ENCODE peak calls at places on chromosomes 4 and X, in ten cellular contexts. G is kidney tubule cell; F is glutamatergic neuron; D is activated T-helper 1 cell treated with Interleukin-2 at 50 U/mL for 16 hours; Y is astrocyte of the cerebellum; A is activated CD4-positive, alpha-beta T cell treated with anti-CD3 and anti-CD28 coated beads for 36 hours; U is WTC11; R is midbrain; E is posterior cingulate gyrus; S is NCI-H2029. B is an unnamed sample.

GRCh38 chrX:46758163-46758955 is 559 bp downstream of the SLC9A7 start:
- DNase-seq in S (no peak), R (no peak), E (peak; percentile 8), Y (no peak), U (no peak), A (peak; percentile 52), D (no peak), G (no peak), F (no peak), B (no peak)

GRCh38 chr4:4994312-4995097 is 24.8 kb downstream of the CYTL1 start:
- DNase-seq in Y (no peak), A (no peak), F (no peak), U (no peak), S (no peak), R (no peak), D (no peak), E (no peak), G (no peak), B (no peak)

GRCh38 chr4:97656034-97656720 is 487.1 kb downstream of the STPG2 start:
- DNase-seq in Y (peak; percentile 28), A (no peak), G (peak; percentile 86), F (no peak), U (no peak), D (no peak), S (no peak), E (no peak), R (no peak), B (no peak)

GRCh38 chrX:56803849-56804681 is 75.0 kb downstream of the NBDY start:
- DNase-seq in R (peak; percentile 32), A (no peak), S (no peak), U (no peak), E (no peak), D (no peak), G (peak; percentile 32), Y (no peak), F (no peak), B (no peak)

GRCh38 chr4:41258783-41259182 is 2.1 kb downstream of the UCHL1 start:
- DNase-seq in E (peak; percentile 62), Y (peak; percentile 40), D (no peak), G (peak; percentile 74), U (peak; percentile 23), A (peak; percentile 10), S (peak; percentile 28), R (peak; percentile 82), F (peak; percentile 29), B (no peak)

GRCh38 chr4:6753103-6753560 is 29.4 kb upstream of the KIAA0232 start:
- DNase-seq in S (no peak), D (no peak), Y (no peak), E (no peak), G (no peak), R (no peak), A (no peak), F (no peak), U (no peak), B (no peak)

GRCh38 chrX:48520976-48521352 is 644 bp upstream of the EBP start:
- DNase-seq in U (no peak), A (peak; percentile 27), G (no peak), Y (no peak), E (no peak), R (no peak), S (no peak), F (no peak), D (no peak), B (no peak)

GRCh38 chr4:94390804-94391410 is 48.3 kb upstream of the HPGDS start:
- DNase-seq in S (no peak), A (peak; percentile 43), G (peak; percentile 26), R (no peak), F (no peak), E (no peak), D (no peak), U (no peak), Y (no peak), B (no peak)

GRCh38 chr4:167614866-167615265 is 380.6 kb upstream of the SPOCK3 start:
- DNase-seq in Y (peak; percentile 2), A (no peak), S (no peak), D (no peak), G (no peak), E (no peak), F (no peak), U (no peak), R (no peak), B (no peak)

GRCh38 chr4:33616121-33616520 is 2628.2 kb downstream of the ARAP2 start:
- DNase-seq in R (no peak), U (no peak), G (no peak), S (no peak), A (no peak), F (no peak), D (no peak), Y (no peak), E (no peak), B (no peak)

GRCh38 chr4:174764105-174764729 is 64.8 kb downstream of the GLRA3 start:
- DNase-seq in G (peak; percentile 71), Y (peak; percentile 34), U (no peak), E (no peak), R (peak; percentile 49), F (no peak), D (no peak), S (peak; percentile 24), A (no peak), B (no peak)

GRCh38 chr4:20251796-20252655 is at the start of gene SLIT2:
- DNase-seq in G (peak; percentile 87), F (peak; percentile 89), D (no peak), R (peak; percentile 52), U (peak; percentile 85), Y (peak; percentile 45), E (peak; percentile 74), A (peak; percentile 66), S (peak; percentile 23), B (no peak)

GRCh38 chr4:70577220-70577927 is 14.7 kb upstream of the AMBN start:
- DNase-seq in R (no peak), D (no peak), A (no peak), E (no peak), F (no peak), S (no peak), Y (no peak), U (no peak), G (no peak), B (no peak)

GRCh38 chr4:76802546-76803021 is 95.4 kb downstream of the SOWAHB start:
- DNase-seq in F (peak; percentile 26), E (no peak), Y (no peak), G (peak; percentile 75), A (no peak), R (no peak), U (no peak), S (no peak), D (no peak), B (no peak)

GRCh38 chr4:55396305-55397023 is 707 bp downstream of the TMEM165 start:
- DNase-seq in A (peak; percentile 50), Y (no peak), E (peak; percentile 48), G (peak; percentile 50), D (peak; percentile 3), S (no peak), F (peak; percentile 72), R (peak; percentile 66), U (peak; percentile 67), B (no peak)

GRCh38 chr4:119774840-119775239 is 146.2 kb upstream of the PDE5A start:
- DNase-seq in Y (no peak), G (no peak), R (no peak), F (no peak), E (no peak), A (no peak), S (no peak), D (no peak), U (peak; percentile 22), B (no peak)

GRCh38 chr4:54942735-54943134 is 182.7 kb downstream of the KDR start:
- DNase-seq in Y (no peak), S (no peak), D (no peak), E (no peak), G (no peak), R (no peak), F (no peak), U (no peak), A (peak; percentile 45), B (no peak)

GRCh38 chr4:48667148-48667547 is 112.9 kb downstream of the FRYL start:
- DNase-seq in U (no peak), D (no peak), S (no peak), Y (no peak), G (no peak), E (no peak), R (no peak), A (no peak), F (no peak), B (no peak)

GRCh38 chrX:115588180-115588579 is 27.2 kb downstream of the PLS3 start:
- DNase-seq in S (no peak), A (no peak), E (no peak), U (no peak), D (no peak), R (no peak), F (no peak), Y (no peak), G (no peak), B (no peak)

GRCh38 chrX:13473666-13474516 is 95.5 kb upstream of the EGFL6 start:
- DNase-seq in F (no peak), Y (no peak), G (no peak), R (peak; percentile 18), S (no peak), U (no peak), A (peak; percentile 10), E (no peak), D (no peak), B (peak; percentile 52)

B was measured in GM12878.